ENCODE peak calls at places on chromosomes 12 and 14, in eight cellular contexts. U is tibial artery, E is bronchial epithelial cell, H is AG09319, V is progenitor cell of endocrine pancreas, Y is GM06990, N is upper lobe of left lung, F is astrocyte of the spinal cord. C is an unnamed sample.

GRCh38 chr12:4271433-4272013 is 2.0 kb upstream of the CCND2 start:
- DNase-seq in U (no peak), E (peak; percentile 34), H (no peak), V (no peak), Y (peak; percentile 87), N (peak; percentile 89), F (no peak), C (no peak)

GRCh38 chr12:64099430-64099829 is 122.7 kb downstream of the KICS2 start:
- DNase-seq in U (no peak), E (peak; percentile 12), H (peak; percentile 65), V (no peak), Y (no peak), N (no peak), F (peak; percentile 95), C (no peak)

GRCh38 chr14:100531152-100531551 is 56.1 kb downstream of the BEGAIN start:
- DNase-seq in U (peak; percentile 54), E (no peak), H (no peak), V (no peak), Y (peak; percentile 1), N (no peak), F (no peak), C (peak; percentile 13)

GRCh38 chr12:61781021-61781581 is 479.1 kb upstream of the USP15 start:
- DNase-seq in U (no peak), E (no peak), H (no peak), V (no peak), Y (no peak), N (no peak), F (no peak), C (no peak)

GRCh38 chr12:52214421-52214802 is 18.6 kb upstream of the KRT7 start:
- DNase-seq in U (peak; percentile 27), E (no peak), H (no peak), V (no peak), Y (no peak), N (no peak), F (no peak), C (no peak)

GRCh38 chr12:103441437-103442186 is 54.2 kb downstream of the C12orf42 start:
- DNase-seq in U (no peak), E (no peak), H (no peak), V (no peak), Y (peak; percentile 80), N (no peak), F (no peak), C (no peak)

GRCh38 chr14:24513009-24513408 is 4.9 kb upstream of the CMA1 start:
- DNase-seq in U (no peak), E (no peak), H (no peak), V (peak; percentile 12), Y (no peak), N (no peak), F (no peak), C (no peak)

GRCh38 chr14:59959663-59960062 is 39.7 kb downstream of the LRRC9 start:
- DNase-seq in U (no peak), E (no peak), H (no peak), V (no peak), Y (no peak), N (no peak), F (no peak), C (no peak)

GRCh38 chr14:99554184-99554583 is 49.8 kb downstream of the CCDC85C start:
- DNase-seq in U (no peak), E (no peak), H (no peak), V (no peak), Y (no peak), N (peak; percentile 69), F (no peak), C (no peak)

GRCh38 chr14:91770185-91770584 is 38.3 kb upstream of the CATSPERB start:
- DNase-seq in U (no peak), E (no peak), H (no peak), V (no peak), Y (no peak), N (no peak), F (no peak), C (no peak)

GRCh38 chr14:23704890-23705289 is 68.7 kb downstream of the DHRS2 start:
- DNase-seq in U (no peak), E (no peak), H (no peak), V (no peak), Y (no peak), N (no peak), F (peak; percentile 20), C (no peak)

GRCh38 chr12:120263725-120264040 is 1.8 kb downstream of the PXN start:
- DNase-seq in U (no peak), E (no peak), H (no peak), V (no peak), Y (no peak), N (no peak), F (no peak), C (no peak)

GRCh38 chr14:76844223-76844622 is 18.0 kb downstream of the LRRC74A start:
- DNase-seq in U (peak; percentile 76), E (peak; percentile 45), H (no peak), V (no peak), Y (no peak), N (no peak), F (peak; percentile 30), C (no peak)

GRCh38 chr14:33949051-33950037 is 1.5 kb downstream of the EGLN3 start:
- DNase-seq in U (no peak), E (no peak), H (no peak), V (no peak), Y (no peak), N (no peak), F (no peak), C (no peak)

GRCh38 chr12:27818421-27818918 is 38.4 kb upstream of the MANSC4 start:
- DNase-seq in U (no peak), E (no peak), H (no peak), V (no peak), Y (no peak), N (no peak), F (no peak), C (no peak)

GRCh38 chr12:30992381-30992780 is 65.8 kb downstream of the TSPAN11 start:
- DNase-seq in U (no peak), E (no peak), H (no peak), V (no peak), Y (no peak), N (no peak), F (no peak), C (no peak)

GRCh38 chr12:114673169-114673833 is 10.7 kb downstream of the TBX3 start:
- DNase-seq in U (no peak), E (no peak), H (peak; percentile 87), V (no peak), Y (no peak), N (no peak), F (peak; percentile 89), C (no peak)

GRCh38 chr12:118900954-118901353 is 80.4 kb upstream of the SRRM4 start:
- DNase-seq in U (no peak), E (no peak), H (no peak), V (no peak), Y (no peak), N (no peak), F (no peak), C (no peak)

DNA sequence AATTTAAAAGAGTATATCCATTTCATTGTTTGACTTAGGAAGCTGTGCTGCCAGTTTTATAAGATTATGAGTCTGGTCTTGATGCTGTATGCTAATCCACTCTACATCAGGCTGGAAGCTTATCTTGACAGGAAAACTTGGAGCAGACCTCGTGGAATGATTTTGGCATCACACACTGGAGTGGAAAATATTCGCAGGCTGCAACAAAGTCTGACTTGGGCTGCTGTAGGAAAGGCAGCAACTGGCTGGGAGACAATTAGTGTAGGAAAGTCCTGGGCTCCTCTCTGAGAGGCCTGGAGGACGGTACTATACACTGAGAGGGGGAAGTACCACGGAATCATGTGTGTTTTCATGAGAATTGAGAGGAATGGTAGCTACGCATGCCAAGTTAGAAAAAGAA is 383.6 kb downstream of the ETNK1 start:
- DNase-seq in U (no peak), E (no peak), H (no peak), V (no peak), Y (no peak), N (no peak), F (no peak), C (no peak)
- TF ChIP-seq CTCF in U (no peak), E (no peak), H (no peak), V (no peak), Y (no peak), N (no peak), F (no peak), C (no peak)

GRCh38 chr14:47705683-47706082 is 30.3 kb upstream of the MDGA2 start:
- DNase-seq in U (no peak), E (no peak), H (no peak), V (no peak), Y (no peak), N (no peak), F (no peak), C (no peak)
- TF ChIP-seq CTCF in U (no peak), E (no peak), H (no peak), V (no peak), Y (no peak), N (no peak), F (no peak), C (no peak)

GRCh38 chr12:1800646-1801284 is 19.6 kb upstream of the LRTM2 start:
- DNase-seq in U (peak; percentile 78), E (no peak), H (no peak), V (peak; percentile 22), Y (no peak), N (no peak), F (no peak), C (peak; percentile 20)
- TF ChIP-seq CTCF in U (no peak), E (peak; percentile 9), H (peak; percentile 49), V (peak; percentile 52), Y (peak; percentile 73), N (peak; percentile 52), F (peak; percentile 26), C (no peak)

DNA sequence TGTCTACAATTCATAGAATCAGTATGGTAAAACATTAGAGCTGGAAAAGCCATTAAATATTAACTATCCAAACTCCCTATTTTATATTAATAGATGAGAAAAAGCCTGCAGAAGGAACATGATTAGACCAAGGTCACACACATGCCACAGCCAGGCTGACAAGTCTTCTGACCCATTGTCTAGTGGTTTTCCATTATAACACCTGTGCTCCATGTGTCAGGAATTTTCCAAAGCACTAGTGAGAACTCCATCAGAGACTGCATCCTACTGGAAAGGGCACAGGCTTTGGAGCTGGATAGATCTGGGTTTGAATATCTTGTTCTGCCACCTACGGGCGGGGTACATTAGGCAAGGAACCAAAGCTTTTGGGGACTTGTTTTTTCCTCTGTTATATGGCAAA is 325.5 kb downstream of the RAD51B start:
- DNase-seq in U (no peak), E (no peak), H (no peak), V (no peak), Y (no peak), N (no peak), F (no peak), C (no peak)
- TF ChIP-seq CTCF in U (no peak), E (no peak), H (no peak), V (no peak), Y (no peak), N (no peak), F (no peak), C (no peak)

DNA sequence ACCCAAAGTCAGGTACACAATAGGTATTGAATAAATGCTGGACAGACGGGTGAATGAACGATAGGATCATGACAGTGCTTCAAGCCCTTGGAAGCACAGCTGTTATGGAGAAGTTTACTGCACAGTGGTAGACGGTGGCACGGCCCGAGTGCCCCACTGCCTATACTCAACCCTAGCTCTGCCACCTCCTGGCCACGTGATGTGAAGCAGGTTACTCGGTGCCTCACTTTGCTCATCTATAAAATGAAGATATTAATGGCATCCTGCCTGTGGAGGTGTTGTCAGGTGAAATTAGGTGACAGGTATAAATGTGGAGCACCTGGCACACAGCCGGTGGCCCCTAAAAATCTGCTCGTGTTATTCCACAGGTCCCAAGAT is 5.8 kb downstream of the ASB2 start:
- DNase-seq in U (no peak), E (peak; percentile 36), H (no peak), V (no peak), Y (no peak), N (no peak), F (no peak), C (no peak)
- TF ChIP-seq CTCF in U (peak; percentile 29), E (peak; percentile 58), H (no peak), V (peak; percentile 35), Y (peak; percentile 47), N (peak; percentile 34), F (peak; percentile 36), C (no peak)

GRCh38 chr12:40224439-40225291 is at the start of gene LRRK2:
- DNase-seq in U (peak; percentile 90), E (no peak), H (peak; percentile 54), V (peak; percentile 45), Y (peak; percentile 76), N (peak; percentile 96), F (peak; percentile 66), C (peak; percentile 37)
- TF ChIP-seq CTCF in U (peak; percentile 3), E (peak; percentile 20), H (no peak), V (no peak), Y (no peak), N (no peak), F (peak; percentile 3), C (no peak)